ENCODE peak calls at places on chromosome X, in four cellular contexts. M is SK-N-SH, W is H1, S is HepG2. N is an unnamed sample.
A peak's percentile ranks its signal among the peaks of the same experiment; 100 is the strongest.

GRCh38 chrX:74015379-74016019 is 288.5 kb upstream of the ZCCHC13 start:
- DNase-seq in M (peak; percentile 69), W (peak; percentile 55), S (peak; percentile 46), N (peak; percentile 37)

GRCh38 chrX:3143043-3143799 is 102.0 kb downstream of the ARSF start:
- DNase-seq in M (no peak), W (no peak), S (peak; percentile 0), N (no peak)

GRCh38 chrX:84219551-84219950 is 31.6 kb upstream of the RPS6KA6 start:
- DNase-seq in M (no peak), W (no peak), S (no peak), N (no peak)

GRCh38 chrX:148265829-148266228 is 234.6 kb upstream of the AFF2 start:
- DNase-seq in M (no peak), W (no peak), S (no peak), N (no peak)

GRCh38 chrX:30735839-30736238 is 82.6 kb downstream of the GK start:
- DNase-seq in M (peak; percentile 45), W (peak; percentile 76), S (peak; percentile 53), N (peak; percentile 35)

GRCh38 chrX:137926090-137926489 is 360.2 kb downstream of the ZIC3 start:
- DNase-seq in M (peak; percentile 3), W (no peak), S (no peak), N (no peak)

GRCh38 chrX:63434206-63434605 is 83.1 kb upstream of the SPIN4 start:
- DNase-seq in M (no peak), W (no peak), S (no peak), N (no peak)

GRCh38 chrX:63664083-63664482 is 120.9 kb downstream of the ARHGEF9 start:
- DNase-seq in M (no peak), W (no peak), S (no peak), N (no peak)

GRCh38 chrX:42530027-42530426 is 247.9 kb downstream of the PPP1R2C start:
- DNase-seq in M (no peak), W (no peak), S (no peak), N (no peak)

GRCh38 chrX:145727476-145727875 is 90.2 kb upstream of the SLITRK2 start:
- DNase-seq in M (no peak), W (no peak), S (no peak), N (no peak)

GRCh38 chrX:120736989-120737388 is 107.1 kb upstream of the C1GALT1C1 start:
- DNase-seq in M (no peak), W (no peak), S (no peak), N (no peak)

GRCh38 chrX:28920141-28920540 is 332.9 kb downstream of the IL1RAPL1 start:
- DNase-seq in M (no peak), W (no peak), S (no peak), N (no peak)

GRCh38 chrX:16687514-16687913 is 25.0 kb downstream of the CTPS2 start:
- DNase-seq in M (no peak), W (no peak), S (no peak), N (no peak)

GRCh38 chrX:352582-353314 is 34.0 kb downstream of the PPP2R3B start:
- DNase-seq in M (no peak), W (peak; percentile 41), S (no peak), N (no peak)

GRCh38 chrX:150899191-150899757 is 806 bp upstream of the CD99L2 start:
- DNase-seq in M (peak; percentile 37), W (no peak), S (no peak), N (no peak)

GRCh38 chrX:30649859-30650258 is 3.4 kb upstream of the GK start:
- DNase-seq in M (no peak), W (no peak), S (peak; percentile 94), N (no peak)

GRCh38 chrX:110384490-110384889 is 25.8 kb downstream of the RTL9 start:
- DNase-seq in M (no peak), W (no peak), S (no peak), N (no peak)

GRCh38 chrX:77785400-77785745 is 643 bp downstream of the ATRX start:
- DNase-seq in M (peak; percentile 74), W (no peak), S (no peak), N (no peak)

GRCh38 chrX:52598886-52599285 is 55.8 kb downstream of the SSX7 start:
- DNase-seq in M (no peak), W (no peak), S (no peak), N (no peak)

GRCh38 chrX:130884627-130885026 is 18.4 kb downstream of the ENOX2 start:
- DNase-seq in M (no peak), W (no peak), S (no peak), N (no peak)

GRCh38 chrX:136046295-136046894 is 61.2 kb downstream of the SLC9A6 start:
- DNase-seq in M (no peak), W (no peak), S (no peak), N (no peak)

GRCh38 chrX:105608745-105609144 is 213.6 kb upstream of the NRK start:
- DNase-seq in M (no peak), W (no peak), S (no peak), N (no peak)

GRCh38 chrX:138794285-138794684 is 82.8 kb upstream of the FGF13 start:
- DNase-seq in M (no peak), W (no peak), S (no peak), N (no peak)

GRCh38 chrX:50697691-50698090 is 116.3 kb downstream of the SHROOM4 start:
- DNase-seq in M (no peak), W (no peak), S (no peak), N (no peak)

GRCh38 chrX:16743604-16744325 is 24.4 kb downstream of the SYAP1 start:
- DNase-seq in M (no peak), W (no peak), S (no peak), N (no peak)

GRCh38 chrX:9646471-9647038 is 119.1 kb downstream of the GPR143 start:
- DNase-seq in M (no peak), W (no peak), S (no peak), N (no peak)
- TF ChIP-seq TCF12 in M (no peak), W (no peak), S (no peak), N (no peak)

DNA sequence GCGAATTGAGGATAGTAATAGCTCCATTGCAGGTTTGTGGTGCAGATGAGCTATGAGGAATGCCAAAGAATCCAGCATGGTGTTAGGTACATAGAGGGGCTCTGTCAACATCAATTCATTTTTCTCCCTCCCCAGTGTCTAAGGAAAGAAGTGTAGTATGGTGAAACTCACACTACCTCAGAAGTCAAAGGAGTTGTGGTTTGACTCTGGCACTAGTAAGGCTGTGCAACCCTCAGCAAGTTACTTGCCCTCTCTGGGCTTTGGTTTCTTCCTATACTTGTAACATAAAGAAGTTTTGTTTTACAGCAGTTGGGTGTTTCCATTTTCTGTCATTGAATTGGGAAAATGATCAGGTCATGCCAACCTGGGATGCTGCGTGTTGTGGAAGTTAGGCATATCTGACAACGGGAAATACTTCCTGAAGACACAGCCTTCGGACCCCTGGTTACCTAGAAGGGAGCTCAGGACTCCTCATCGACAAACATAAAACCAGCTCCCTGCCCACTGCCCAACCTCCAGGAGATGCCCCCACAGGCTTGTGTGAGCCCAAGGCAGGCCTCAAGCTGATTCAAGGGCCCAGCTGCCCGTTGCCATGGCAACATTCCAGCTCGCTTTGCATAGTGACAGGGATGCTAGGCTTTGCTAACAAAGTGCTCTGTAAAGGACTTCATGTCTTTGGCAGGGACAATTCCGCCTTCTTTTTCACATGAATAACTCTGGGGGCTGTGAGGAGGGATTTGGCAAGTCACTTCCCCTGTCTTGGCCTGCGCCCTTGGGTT is 71.3 kb downstream of the RTL5 start:
- DNase-seq in M (peak; percentile 68), W (peak; percentile 52), S (no peak), N (no peak)
- TF ChIP-seq TCF12 in M (no peak), W (no peak), S (no peak), N (no peak)

GRCh38 chrX:132263127-132263526 is 43.9 kb upstream of the RAP2C start:
- DNase-seq in M (no peak), W (no peak), S (no peak), N (no peak)

GRCh38 chrX:132267392-132267791 is 48.1 kb upstream of the RAP2C start:
- DNase-seq in M (no peak), W (no peak), S (no peak), N (no peak)

GRCh38 chrX:132270021-132270420 is 50.8 kb upstream of the RAP2C start:
- DNase-seq in M (no peak), W (no peak), S (no peak), N (no peak)

GRCh38 chrX:132270699-132271098 is 51.5 kb upstream of the RAP2C start:
- DNase-seq in M (no peak), W (no peak), S (no peak), N (no peak)

DNA sequence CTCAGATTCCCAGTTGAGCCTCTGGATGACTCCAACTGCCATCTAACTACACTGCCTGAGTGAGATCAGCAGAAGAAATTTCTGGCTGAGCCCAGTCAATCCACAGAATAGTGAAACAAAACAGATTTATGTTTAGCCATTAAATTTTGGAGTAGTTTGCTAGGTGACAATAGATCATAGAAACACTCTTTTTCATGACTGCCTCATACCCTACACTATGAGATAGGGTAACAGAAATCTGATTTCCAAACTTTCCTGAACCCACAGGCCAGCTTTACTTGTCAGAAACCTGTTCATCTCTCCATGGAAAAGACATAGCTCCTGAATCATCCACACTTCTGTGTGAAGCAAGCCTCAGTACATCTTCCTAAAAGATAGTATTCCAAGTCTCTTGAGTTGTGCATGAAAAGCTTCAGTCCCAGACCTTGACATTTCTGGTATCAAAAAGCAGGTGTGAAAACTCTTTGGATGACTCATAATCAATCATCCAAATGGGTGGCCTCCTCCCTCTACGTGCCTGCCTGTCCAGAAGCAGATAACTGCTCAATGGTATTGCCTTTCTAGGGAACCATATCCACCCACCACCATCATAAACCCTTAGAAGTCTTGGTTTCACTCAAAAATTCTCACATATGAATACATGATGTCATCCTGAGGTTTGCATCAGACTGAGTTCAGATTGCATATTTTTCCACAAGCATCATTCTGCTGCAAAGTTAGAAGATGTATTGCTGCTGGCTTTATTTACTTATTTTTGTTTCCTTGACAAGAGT is 47.5 kb upstream of the RAP2C start:
- DNase-seq in M (no peak), W (no peak), S (no peak), N (no peak)
- TF ChIP-seq TCF12 in M (no peak), W (no peak), S (no peak), N (no peak)

GRCh38 chrX:67784712-67785111 is 240.9 kb downstream of the AR start:
- DNase-seq in M (no peak), W (no peak), S (no peak), N (no peak)

GRCh38 chrX:67777148-67777547 is 233.3 kb downstream of the AR start:
- DNase-seq in M (no peak), W (no peak), S (no peak), N (no peak)

GRCh38 chrX:67779099-67779498 is 235.3 kb downstream of the AR start:
- DNase-seq in M (no peak), W (no peak), S (no peak), N (no peak)

GRCh38 chrX:67780694-67781109 is 236.9 kb downstream of the AR start:
- DNase-seq in M (no peak), W (no peak), S (no peak), N (no peak)

GRCh38 chrX:67781132-67781531 is 237.3 kb downstream of the AR start:
- DNase-seq in M (no peak), W (no peak), S (no peak), N (no peak)
- TF ChIP-seq TCF12 in M (no peak), W (no peak), S (no peak), N (no peak)

DNA sequence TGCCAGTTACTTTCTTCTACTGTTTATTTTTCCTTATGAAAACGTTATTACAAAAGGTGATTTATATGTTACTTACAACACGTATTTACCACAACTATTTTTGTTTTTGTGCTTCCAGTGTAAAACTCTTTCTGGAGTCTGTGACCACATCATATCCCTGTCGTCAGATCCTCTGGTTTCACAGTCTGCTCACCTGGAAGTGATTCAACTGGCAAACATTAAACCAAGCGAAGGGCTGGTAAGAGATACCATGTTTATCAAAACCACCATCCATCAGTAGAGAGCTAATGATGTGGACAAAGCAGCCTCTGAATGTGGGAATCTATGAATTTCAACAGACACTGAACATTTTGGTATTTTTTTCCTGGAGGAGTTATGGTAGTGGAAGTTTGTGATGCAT is 116.1 kb downstream of the CNKSR2 start:
- DNase-seq in M (no peak), W (no peak), S (no peak), N (no peak)
- TF ChIP-seq TCF12 in M (no peak), W (no peak), S (no peak), N (no peak)

N was measured in GM12878.